ENCODE peak calls at places on chromosomes 7 and 10, in seven cellular contexts. K is A549, W is SK-N-SH, E is IMR-90, R is GM12878, U is HepG2, V is H1. A is an unnamed sample.

GRCh38 chr10:43930243-43930642 is 281.6 kb upstream of the ZNF32 start:
- DNase-seq in R (no peak), K (no peak), V (no peak), U (no peak), W (no peak), E (no peak), A (no peak)

GRCh38 chr10:130873636-130874035 is 437.9 kb downstream of the TCERG1L start:
- DNase-seq in E (no peak), W (no peak), V (no peak), K (no peak), R (no peak), U (no peak), A (no peak)

GRCh38 chr10:121490906-121491519 is 107.2 kb downstream of the FGFR2 start:
- DNase-seq in U (no peak), W (no peak), V (no peak), R (no peak), K (no peak), E (no peak), A (no peak)

GRCh38 chr7:157930926-157931466 is 594.2 kb downstream of the DNAJB6 start:
- DNase-seq in W (no peak), K (no peak), R (no peak), E (no peak), V (no peak), U (no peak), A (no peak)

GRCh38 chr10:28676297-28676967 is 889 bp upstream of the BAMBI start:
- DNase-seq in R (no peak), V (peak), U (no peak), W (no peak), E (no peak), K (no peak), A (no peak)

GRCh38 chr7:66344166-66344565 is 139.0 kb downstream of the TPST1 start:
- DNase-seq in U (peak), E (peak), V (no peak), W (no peak), R (no peak), K (no peak), A (no peak)

GRCh38 chr7:7639847-7640220 is 718 bp upstream of the UMAD1 start:
- DNase-seq in K (peak), V (no peak), R (peak), W (no peak), E (peak), U (peak), A (no peak)

GRCh38 chr7:130721486-130722277 is 12.3 kb downstream of the KLF14 start:
- DNase-seq in W (peak), V (peak), K (peak), E (peak), U (peak), R (no peak), A (peak)

GRCh38 chr7:75966209-75966961 is 28.0 kb downstream of the TMEM120A start:
- DNase-seq in R (no peak), W (peak), V (no peak), U (no peak), K (no peak), E (no peak), A (no peak)

GRCh38 chr7:139068543-139069399 is 32.9 kb upstream of the ZC3HAV1L start:
- DNase-seq in V (no peak), U (no peak), K (no peak), W (no peak), E (no peak), R (no peak), A (no peak)

GRCh38 chr7:25456467-25457171 is 228.3 kb upstream of the NPVF start:
- DNase-seq in K (no peak), U (no peak), W (peak), R (no peak), E (no peak), V (no peak), A (no peak)

GRCh38 chr10:131474426-131474825 is 162.9 kb upstream of the TCERG1L start:
- DNase-seq in U (no peak), E (no peak), K (no peak), R (no peak), V (no peak), W (no peak), A (no peak)

GRCh38 chr10:22086730-22087364 is 83.3 kb upstream of the DNAJC1 start:
- DNase-seq in E (peak), V (no peak), U (peak), W (peak), K (peak), R (no peak), A (peak)

GRCh38 chr10:124719213-124719851 is 24.8 kb downstream of the FAM53B start:
- DNase-seq in V (no peak), R (peak), K (no peak), U (no peak), W (no peak), E (peak), A (peak)

GRCh38 chr10:71770255-71770654 is 3.1 kb downstream of the VSIR start:
- DNase-seq in V (no peak), U (no peak), W (no peak), R (no peak), K (no peak), E (peak), A (no peak)

GRCh38 chr7:123999698-124000097 is 33.2 kb downstream of the TMEM229A start:
- DNase-seq in R (no peak), E (no peak), V (no peak), U (no peak), K (no peak), W (no peak), A (no peak)

GRCh38 chr10:85648279-85648754 is 718.3 kb downstream of the GRID1 start:
- DNase-seq in R (no peak), E (no peak), U (no peak), V (no peak), W (no peak), K (no peak), A (no peak)

GRCh38 chr10:85655394-85655793 is 711.2 kb downstream of the GRID1 start:
- DNase-seq in K (no peak), E (no peak), V (no peak), U (no peak), W (no peak), R (no peak), A (no peak)

GRCh38 chr10:85650791-85651506 is 715.6 kb downstream of the GRID1 start:
- DNase-seq in W (no peak), E (no peak), V (no peak), R (no peak), U (no peak), K (no peak), A (no peak)

GRCh38 chr10:85646312-85646711 is 720.3 kb downstream of the GRID1 start:
- DNase-seq in R (no peak), E (no peak), K (no peak), U (no peak), V (no peak), W (no peak), A (no peak)

DNA sequence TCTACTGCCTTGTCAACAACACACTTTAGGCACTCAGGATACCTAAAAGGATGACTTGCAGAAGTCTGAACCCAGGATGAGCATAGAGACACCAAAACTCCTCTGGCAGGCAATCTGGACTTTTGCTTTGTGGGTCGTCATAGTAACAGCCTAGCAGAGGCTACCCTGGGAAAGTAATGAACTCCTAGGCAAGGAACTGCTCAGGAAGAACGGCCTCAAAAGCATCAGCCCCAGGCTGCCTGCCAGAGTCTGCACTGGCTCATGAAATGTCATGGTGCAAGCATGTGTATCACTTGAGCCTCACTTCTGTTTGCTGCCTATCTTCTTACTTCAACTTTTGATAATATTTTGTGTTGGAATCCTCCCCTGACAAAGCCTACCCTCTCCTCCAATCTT is 715.1 kb downstream of the GRID1 start:
- DNase-seq in U (no peak), K (no peak), R (no peak), E (no peak), W (peak), V (no peak), A (no peak)
- TF ChIP-seq RFX5 in U (no peak), K (no peak), R (no peak), E (no peak), W (no peak), V (no peak), A (no peak)

GRCh38 chr10:113961261-113961938 is 82.3 kb upstream of the ADRB1 start:
- DNase-seq in R (peak), W (no peak), E (no peak), V (no peak), U (no peak), K (no peak), A (no peak)
- TF ChIP-seq RFX5 in R (no peak), W (no peak), E (no peak), V (no peak), U (no peak), K (no peak), A (no peak)

DNA sequence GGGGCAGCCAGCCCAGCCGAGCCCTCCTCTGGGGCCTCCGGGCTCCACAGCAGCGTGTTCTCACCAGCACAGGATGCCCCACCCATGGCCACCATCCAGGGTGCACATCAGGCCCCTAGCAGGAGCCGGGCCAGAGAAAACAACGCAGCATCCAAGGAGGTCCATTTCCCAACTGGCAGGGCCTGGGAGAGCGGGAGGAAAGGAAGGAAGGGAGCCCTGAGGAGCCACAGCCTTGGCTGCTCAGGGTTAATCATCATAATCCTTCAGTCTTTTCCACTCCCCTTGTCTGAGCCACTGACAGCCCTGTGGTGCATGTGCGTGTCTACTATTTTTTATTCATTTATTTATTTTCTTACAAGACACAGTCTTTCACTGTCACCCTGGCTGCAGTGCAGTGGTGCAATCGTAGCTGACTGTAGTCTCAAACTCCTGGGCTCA is 3.6 kb downstream of the PLAC9 start:
- DNase-seq in V (no peak), U (no peak), E (peak), R (no peak), W (no peak), K (no peak), A (no peak)
- TF ChIP-seq RFX5 in V (no peak), U (no peak), E (no peak), R (no peak), W (no peak), K (no peak), A (no peak)

GRCh38 chr7:13989138-13989943 is at the start of gene ETV1:
- DNase-seq in V (peak), R (no peak), W (peak), E (peak), K (peak), U (peak), A (peak)
- TF ChIP-seq RFX5 in V (no peak), R (no peak), W (peak), E (no peak), K (no peak), U (no peak), A (no peak)

GRCh38 chr10:132688580-132689420 is 97.1 kb downstream of the NKX6-2 start:
- DNase-seq in E (no peak), R (no peak), W (no peak), V (no peak), K (no peak), U (no peak), A (no peak)

GRCh38 chr10:132690821-132691610 is 94.9 kb downstream of the NKX6-2 start:
- DNase-seq in E (no peak), V (no peak), U (no peak), R (no peak), W (no peak), K (no peak), A (no peak)

GRCh38 chr10:132690401-132690800 is 95.5 kb downstream of the NKX6-2 start:
- DNase-seq in E (no peak), W (no peak), K (no peak), U (no peak), V (no peak), R (no peak), A (no peak)

GRCh38 chr10:132687893-132688579 is 97.9 kb downstream of the NKX6-2 start:
- DNase-seq in E (no peak), V (no peak), K (no peak), R (no peak), W (no peak), U (no peak), A (no peak)

DNA sequence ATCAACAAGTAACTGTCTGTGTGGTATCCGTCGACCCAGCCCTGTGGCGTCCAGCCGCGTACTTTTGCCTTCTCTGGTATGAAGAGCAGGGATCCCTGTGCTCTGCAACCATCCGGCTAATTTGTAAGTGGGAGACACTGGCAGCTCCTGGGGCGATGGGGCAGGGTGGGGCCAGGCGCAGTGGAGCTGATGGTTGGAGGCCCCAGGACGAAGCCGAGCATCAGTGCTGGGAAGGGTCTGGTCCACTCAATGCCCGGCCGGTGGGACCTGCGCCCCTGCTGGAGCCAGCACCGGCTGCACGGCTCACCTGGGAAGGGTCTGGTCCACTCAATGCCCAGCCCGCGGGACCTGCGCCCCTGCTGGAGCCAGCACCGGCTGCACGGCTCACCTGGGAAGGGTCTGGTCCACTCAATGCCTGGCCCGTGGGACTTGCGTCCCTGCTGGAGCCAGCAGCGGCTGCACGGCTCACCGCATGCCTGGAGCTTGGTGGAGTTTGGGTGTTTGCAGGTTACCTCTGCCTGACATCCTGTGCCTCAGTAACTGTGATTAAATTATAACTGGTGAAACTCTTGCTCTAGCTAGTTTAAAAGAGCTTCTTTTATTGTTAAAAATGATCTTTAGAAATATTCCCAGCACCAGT is 96.1 kb downstream of the NKX6-2 start:
- DNase-seq in K (no peak), E (no peak), V (no peak), R (no peak), U (no peak), W (no peak), A (no peak)
- TF ChIP-seq RFX5 in K (no peak), E (no peak), V (no peak), R (no peak), U (no peak), W (no peak), A (no peak)

GRCh38 chr7:121395494-121395960 is 581 bp downstream of the FAM3C start:
- DNase-seq in E (peak), U (peak), K (peak), V (no peak), R (no peak), W (peak), A (no peak)

GRCh38 chr7:121393005-121393366 is 3.1 kb downstream of the FAM3C start:
- DNase-seq in E (no peak), W (no peak), K (no peak), V (no peak), U (no peak), R (no peak), A (no peak)

GRCh38 chr7:121395961-121396757 is at the start of gene FAM3C:
- DNase-seq in E (peak), W (peak), R (peak), U (peak), K (peak), V (peak), A (peak)

GRCh38 chr7:121392277-121393004 is 3.7 kb downstream of the FAM3C start:
- DNase-seq in V (no peak), W (no peak), E (no peak), K (no peak), U (no peak), R (no peak), A (no peak)

GRCh38 chr7:121394709-121395140 is 1.4 kb downstream of the FAM3C start:
- DNase-seq in R (no peak), U (peak), K (no peak), V (no peak), W (no peak), E (no peak), A (no peak)
- TF ChIP-seq RFX5 in R (no peak), U (no peak), K (no peak), V (no peak), W (no peak), E (no peak), A (no peak)

GRCh38 chr10:89458289-89458688 is 43.9 kb downstream of the IFIT5 start:
- DNase-seq in W (no peak), U (no peak), K (no peak), E (peak), R (no peak), V (no peak), A (no peak)

GRCh38 chr10:89452193-89452592 is 37.8 kb downstream of the IFIT5 start:
- DNase-seq in W (no peak), R (no peak), E (no peak), U (no peak), V (no peak), K (no peak), A (no peak)

GRCh38 chr10:89458760-89459159 is 44.4 kb downstream of the IFIT5 start:
- DNase-seq in R (no peak), W (no peak), V (no peak), E (peak), U (no peak), K (no peak), A (no peak)

GRCh38 chr10:89450901-89451300 is 36.5 kb downstream of the IFIT5 start:
- DNase-seq in R (no peak), E (no peak), V (no peak), W (no peak), K (no peak), U (no peak), A (no peak)

DNA sequence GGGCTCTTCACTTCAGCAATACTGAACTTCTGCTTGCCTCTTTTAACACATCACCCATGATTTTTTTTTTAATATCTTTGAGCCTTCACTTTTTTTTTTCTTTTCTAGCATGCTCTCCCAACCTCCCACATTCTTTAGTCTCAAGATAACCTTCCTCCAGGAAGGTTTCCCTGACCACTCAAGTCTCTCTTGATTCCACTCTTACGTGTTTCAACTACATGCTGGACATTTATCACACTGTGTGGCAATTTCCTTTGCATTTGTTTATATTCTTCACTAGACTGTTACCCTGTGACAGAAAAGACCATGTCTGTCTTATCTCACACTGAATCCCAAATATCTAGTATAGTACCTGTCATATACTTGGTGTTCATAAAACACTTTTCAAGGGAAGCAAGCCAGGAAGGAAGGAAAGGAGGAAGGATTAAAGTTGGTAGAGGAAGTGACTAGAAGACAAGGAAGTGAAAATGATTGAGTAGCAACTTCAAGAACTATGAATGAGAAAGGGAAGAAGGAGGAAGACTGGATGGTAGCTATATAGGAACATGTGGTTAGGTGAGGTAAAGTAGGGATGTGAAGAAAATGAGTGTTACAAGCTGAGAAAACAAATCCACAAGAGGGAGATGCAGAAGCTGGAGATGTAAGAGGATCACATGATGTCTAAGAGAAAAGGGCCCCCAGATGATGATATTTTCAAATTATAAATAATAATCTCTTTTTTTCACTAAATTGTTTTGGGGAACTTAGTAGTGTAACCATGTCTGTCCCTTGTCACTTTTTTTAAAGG is 40.4 kb downstream of the IFIT5 start:
- DNase-seq in K (no peak), R (no peak), W (no peak), E (peak), U (no peak), V (no peak), A (no peak)
- TF ChIP-seq RFX5 in K (no peak), R (no peak), W (no peak), E (no peak), U (no peak), V (no peak), A (no peak)

GRCh38 chr7:100896743-100897051 is 1.0 kb upstream of the ACHE start:
- DNase-seq in R (no peak), K (no peak), U (no peak), V (no peak), E (no peak), W (no peak), A (no peak)

GRCh38 chr7:100893910-100894763 is 1.6 kb downstream of the ACHE start:
- DNase-seq in E (no peak), U (no peak), K (no peak), W (peak), V (no peak), R (no peak), A (peak)

GRCh38 chr7:100895956-100896742 is 461 bp upstream of the ACHE start:
- DNase-seq in V (peak), U (no peak), K (no peak), W (peak), R (no peak), E (no peak), A (peak)

GRCh38 chr7:100895701-100895955 is at the start of gene ACHE:
- DNase-seq in E (no peak), K (no peak), R (no peak), V (no peak), U (no peak), W (no peak), A (no peak)

DNA sequence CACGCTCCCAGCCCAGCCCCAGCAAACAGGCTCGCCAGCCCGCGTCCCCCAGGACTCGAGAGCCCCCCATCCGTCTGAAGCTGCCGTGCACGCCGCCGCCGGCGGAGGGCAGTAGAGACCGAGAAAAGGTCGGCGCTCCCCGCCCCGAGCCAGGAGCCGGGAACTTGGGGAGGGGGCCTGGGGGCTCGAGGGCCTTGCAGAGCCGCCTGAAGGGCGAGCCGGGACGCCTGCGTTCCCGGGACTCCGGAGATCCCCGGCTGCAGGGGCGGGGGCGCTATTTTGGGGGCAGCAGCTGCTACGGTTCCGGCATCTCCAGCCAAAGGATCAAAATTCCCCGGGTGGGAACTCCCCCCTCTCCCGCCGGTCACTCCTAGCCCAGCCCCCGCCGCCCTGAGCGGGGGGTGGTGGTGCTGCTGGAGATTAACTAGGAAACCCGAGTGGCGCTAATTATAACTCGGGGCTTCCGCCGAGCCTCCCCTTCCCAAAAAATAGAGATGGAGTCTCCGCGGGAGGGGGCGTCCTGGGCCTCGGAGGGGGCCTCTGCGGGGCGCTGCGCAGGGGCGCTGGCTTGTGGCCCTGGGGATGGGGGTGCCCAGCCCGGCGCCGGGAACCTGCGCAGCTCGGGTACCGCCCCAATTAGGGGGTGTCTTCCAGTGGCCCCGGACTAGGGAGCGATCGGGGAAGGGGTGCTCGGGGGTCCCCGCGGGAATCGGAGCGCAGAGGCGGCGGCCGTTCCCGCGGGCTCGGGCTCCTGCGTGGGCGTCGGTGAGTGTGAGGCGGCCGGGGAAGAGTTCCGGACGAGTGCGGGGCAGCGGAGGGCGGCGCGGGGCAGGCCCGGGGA is 608 bp downstream of the ACHE start:
- DNase-seq in V (peak), E (no peak), R (no peak), K (no peak), W (peak), U (no peak), A (peak)
- TF ChIP-seq RFX5 in V (no peak), E (no peak), R (no peak), K (no peak), W (no peak), U (no peak), A (no peak)

A was measured in K562.